ENCODE peak calls at places on chromosomes 3 and 15, in five cellular contexts. F, E, V, B and S are unnamed samples.
A peak's percentile ranks its signal among the peaks of the same experiment; 100 is the strongest.

GRCh38 chr3:56303508-56303907 is 164.8 kb downstream of the ERC2 start:
- DNase-seq in F (peak; percentile 23), E (no peak), V (no peak), B (no peak), S (no peak)

GRCh38 chr15:81859737-81860516 is 185.9 kb downstream of the MEX3B start:
- DNase-seq in F (no peak), E (no peak), V (peak; percentile 75), B (no peak), S (no peak)

GRCh38 chr15:96428742-96429141 is 98.2 kb downstream of the NR2F2 start:
- DNase-seq in F (no peak), E (peak; percentile 28), V (no peak), B (no peak), S (peak; percentile 23)

GRCh38 chr3:196207159-196207832 is 3.9 kb downstream of the ZDHHC19 start:
- DNase-seq in F (no peak), E (no peak), V (no peak), B (peak; percentile 24), S (no peak)

GRCh38 chr3:182248349-182248880 is 536.7 kb downstream of the SOX2 start:
- DNase-seq in F (no peak), E (no peak), V (no peak), B (no peak), S (no peak)

GRCh38 chr3:117411991-117412390 is 702.4 kb downstream of the TUSC7 start:
- DNase-seq in F (no peak), E (no peak), V (no peak), B (no peak), S (no peak)

GRCh38 chr3:48425281-48425812 is 4.5 kb downstream of the PLXNB1 start:
- DNase-seq in F (no peak), E (peak; percentile 50), V (no peak), B (no peak), S (no peak)

GRCh38 chr3:48591886-48592518 is 3.1 kb downstream of the COL7A1 start:
- DNase-seq in F (no peak), E (no peak), V (no peak), B (no peak), S (no peak)

GRCh38 chr3:195125646-195126045 is 145.3 kb downstream of the XXYLT1 start:
- DNase-seq in F (no peak), E (no peak), V (no peak), B (no peak), S (no peak)

GRCh38 chr3:82030932-82031331 is 269.5 kb upstream of the GBE1 start:
- DNase-seq in F (no peak), E (no peak), V (no peak), B (no peak), S (no peak)

GRCh38 chr3:48595526-48596121 is 495 bp upstream of the COL7A1 start:
- DNase-seq in F (no peak), E (peak; percentile 69), V (no peak), B (no peak), S (peak; percentile 91)

GRCh38 chr3:111314146-111314873 is 227.7 kb upstream of the CD96 start:
- DNase-seq in F (no peak), E (no peak), V (no peak), B (no peak), S (no peak)

GRCh38 chr3:16106050-16106449 is 68.4 kb upstream of the GALNT15 start:
- DNase-seq in F (no peak), E (no peak), V (no peak), B (no peak), S (no peak)

GRCh38 chr3:60641354-60641753 is 609.9 kb downstream of the FHIT start:
- DNase-seq in F (no peak), E (no peak), V (no peak), B (no peak), S (no peak)